ENCODE peak calls at places on chromosomes 5 and 9, in ten cellular contexts. Z, K, Y, G, T, W, D, X, Q and L are unnamed samples.

GRCh38 chr9:133702798-133703570 is 35.2 kb downstream of the SARDH start:
- DNase-seq in Q (no peak), T (no peak), K (no peak), G (no peak), Y (peak), W (peak), Z (no peak), D (no peak), X (no peak), L (no peak)

GRCh38 chr5:167412506-167412905 is 878.9 kb upstream of the WWC1 start:
- DNase-seq in Z (no peak), K (no peak), D (no peak), X (no peak), Q (no peak), Y (no peak), W (no peak), G (no peak), T (no peak), L (no peak)

GRCh38 chr9:111828193-111828592 is 33.5 kb upstream of the SHOC1 start:
- DNase-seq in G (no peak), T (peak), Z (no peak), Y (no peak), D (no peak), X (no peak), K (peak), Q (no peak), W (no peak), L (no peak)

GRCh38 chr5:160155017-160155725 is 35.9 kb upstream of the PWWP2A start:
- DNase-seq in Z (no peak), Y (no peak), G (no peak), Q (peak), W (no peak), X (no peak), T (no peak), D (peak), K (no peak), L (peak)

GRCh38 chr9:69719368-69719767 is 40.4 kb downstream of the PTAR1 start:
- DNase-seq in K (no peak), Q (no peak), X (no peak), D (no peak), Z (no peak), W (no peak), G (no peak), T (no peak), Y (no peak), L (peak)

GRCh38 chr5:177317959-177318377 is 6.3 kb upstream of the MXD3 start:
- DNase-seq in Y (peak), K (peak), G (peak), T (peak), Q (peak), D (peak), Z (peak), W (no peak), X (peak), L (peak)

GRCh38 chr5:65010841-65011240 is 242.1 kb downstream of the CWC27 start:
- DNase-seq in D (no peak), G (no peak), Y (no peak), Z (no peak), W (no peak), Q (peak), X (no peak), T (no peak), K (no peak), L (no peak)

GRCh38 chr5:77869115-77869798 is 93.1 kb upstream of the TBCA start:
- DNase-seq in T (no peak), X (no peak), Z (no peak), K (no peak), Q (no peak), G (no peak), W (no peak), D (no peak), Y (no peak), L (no peak)

GRCh38 chr9:112836394-112836793 is 54.3 kb downstream of the SLC46A2 start:
- DNase-seq in X (no peak), D (no peak), Y (no peak), G (no peak), T (no peak), W (no peak), Q (peak), Z (no peak), K (no peak), L (peak)

GRCh38 chr5:1557114-1557873 is 33.5 kb upstream of the LPCAT1 start:
- DNase-seq in Y (no peak), T (no peak), X (no peak), D (no peak), Z (no peak), G (no peak), Q (peak), W (no peak), K (peak), L (no peak)

GRCh38 chr5:149759986-149760699 is 30.0 kb downstream of the PPARGC1B start:
- DNase-seq in K (no peak), Y (no peak), X (no peak), G (no peak), D (no peak), T (no peak), Z (no peak), Q (no peak), W (no peak), L (no peak)

GRCh38 chr9:5953743-5954707 is 61.4 kb downstream of the RANBP6 start:
- DNase-seq in Z (no peak), Y (no peak), X (no peak), D (peak), G (no peak), T (no peak), Q (no peak), W (no peak), K (no peak), L (peak)

GRCh38 chr9:21324040-21324439 is 11.2 kb downstream of the KLHL9 start:
- DNase-seq in Q (no peak), Y (no peak), K (no peak), G (no peak), X (no peak), T (no peak), Z (no peak), W (no peak), D (no peak), L (no peak)

GRCh38 chr9:127133739-127134167 is 11.3 kb upstream of the ANGPTL2 start:
- DNase-seq in D (peak), W (no peak), G (peak), Z (no peak), X (peak), Y (no peak), Q (no peak), T (no peak), K (no peak), L (peak)

GRCh38 chr5:150081541-150082283 is 4.6 kb downstream of the CSF1R start:
- DNase-seq in W (peak), G (peak), T (no peak), Z (no peak), D (no peak), Y (peak), Q (peak), K (peak), X (no peak), L (peak)

GRCh38 chr9:31388660-31389059 is 995.8 kb upstream of the ACO1 start:
- DNase-seq in T (no peak), K (no peak), G (no peak), W (no peak), Q (no peak), X (no peak), Z (no peak), Y (no peak), D (peak), L (no peak)

GRCh38 chr9:98642661-98643312 is 65.9 kb downstream of the GABBR2 start:
- DNase-seq in W (no peak), G (no peak), Z (no peak), T (no peak), K (no peak), Y (no peak), X (peak), Q (no peak), D (no peak), L (no peak)

GRCh38 chr5:176740702-176741565 is 69.4 kb upstream of the UNC5A start:
- DNase-seq in G (no peak), Q (peak), Z (no peak), X (peak), W (no peak), K (peak), D (no peak), Y (no peak), T (no peak), L (no peak)

GRCh38 chr9:20898885-20899554 is 132.4 kb downstream of the HACD4 start:
- DNase-seq in Q (no peak), Z (no peak), X (no peak), D (peak), T (peak), Y (peak), W (no peak), K (no peak), G (no peak), L (peak)

GRCh38 chr5:174892742-174893141 is 168.4 kb downstream of the MSX2 start:
- DNase-seq in Z (no peak), X (no peak), Y (no peak), D (no peak), G (no peak), K (no peak), W (no peak), Q (no peak), T (no peak), L (no peak)

GRCh38 chr5:38660194-38660668 is 103.8 kb upstream of the LIFR start:
- DNase-seq in K (no peak), G (peak), Q (no peak), T (peak), W (no peak), X (no peak), Y (no peak), Z (no peak), D (no peak), L (peak)

GRCh38 chr5:14453486-14453885 is 128.1 kb upstream of the OTULINL start:
- DNase-seq in D (no peak), K (no peak), T (no peak), X (no peak), G (no peak), Z (no peak), Q (no peak), W (no peak), Y (no peak), L (no peak)

GRCh38 chr5:168844566-168845296 is 265.6 kb upstream of the PANK3 start:
- DNase-seq in D (no peak), W (no peak), X (peak), Z (no peak), Q (no peak), T (no peak), Y (no peak), G (no peak), K (no peak), L (no peak)

GRCh38 chr9:117704024-117704575 is at the start of gene TLR4:
- DNase-seq in X (peak), G (peak), Y (no peak), Z (peak), W (peak), Q (peak), T (peak), K (no peak), D (peak), L (peak)

GRCh38 chr5:179927834-179928233 is 20.1 kb upstream of the TBC1D9B start:
- DNase-seq in Q (no peak), D (no peak), K (no peak), X (no peak), Y (no peak), G (no peak), Z (no peak), W (no peak), T (no peak), L (no peak)

GRCh38 chr9:88531920-88532319 is 3.1 kb upstream of the NXNL2 start:
- DNase-seq in K (no peak), G (no peak), Z (no peak), Y (no peak), D (no peak), Q (no peak), T (no peak), X (no peak), W (no peak), L (no peak)

GRCh38 chr9:88530051-88530450 is 4.9 kb upstream of the NXNL2 start:
- DNase-seq in W (no peak), K (no peak), Q (no peak), X (no peak), Z (no peak), G (no peak), Y (no peak), D (peak), T (no peak), L (no peak)

GRCh38 chr9:88533951-88534455 is 975 bp upstream of the NXNL2 start:
- DNase-seq in Q (peak), W (peak), Y (no peak), K (no peak), Z (peak), T (peak), X (no peak), G (peak), D (peak), L (peak)

GRCh38 chr9:88534456-88535225 is at the start of gene NXNL2:
- DNase-seq in Y (peak), K (no peak), X (no peak), Z (peak), D (peak), Q (peak), W (peak), G (peak), T (peak), L (peak)

DNA sequence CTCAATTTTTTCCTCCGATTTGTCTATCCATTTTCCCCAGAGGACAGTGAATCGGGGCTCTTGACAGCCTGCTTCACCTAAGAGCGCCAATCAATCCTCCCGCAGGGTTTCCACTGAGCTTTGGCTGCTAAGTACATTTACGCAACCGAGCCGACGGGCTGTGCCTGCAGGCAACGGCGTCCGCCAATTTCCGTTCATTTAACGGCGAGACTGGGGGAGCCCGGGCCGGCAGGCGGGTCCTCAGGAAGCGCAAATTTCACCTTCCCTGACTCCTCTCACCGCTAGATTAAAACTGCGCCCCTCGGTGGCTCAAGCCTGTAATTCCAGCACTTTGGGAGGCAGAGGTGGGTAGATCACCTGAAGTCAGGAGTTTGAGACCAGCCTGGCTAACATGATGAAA is 2.7 kb upstream of the NXNL2 start:
- DNase-seq in W (no peak), Z (no peak), Q (no peak), K (no peak), G (no peak), Y (peak), D (peak), X (no peak), T (no peak), L (peak)
- TF ChIP-seq CTCF in W (no peak), Z (no peak), Q (no peak), K (no peak), G (no peak), Y (no peak), D (no peak), X (no peak), T (no peak), L (peak)

DNA sequence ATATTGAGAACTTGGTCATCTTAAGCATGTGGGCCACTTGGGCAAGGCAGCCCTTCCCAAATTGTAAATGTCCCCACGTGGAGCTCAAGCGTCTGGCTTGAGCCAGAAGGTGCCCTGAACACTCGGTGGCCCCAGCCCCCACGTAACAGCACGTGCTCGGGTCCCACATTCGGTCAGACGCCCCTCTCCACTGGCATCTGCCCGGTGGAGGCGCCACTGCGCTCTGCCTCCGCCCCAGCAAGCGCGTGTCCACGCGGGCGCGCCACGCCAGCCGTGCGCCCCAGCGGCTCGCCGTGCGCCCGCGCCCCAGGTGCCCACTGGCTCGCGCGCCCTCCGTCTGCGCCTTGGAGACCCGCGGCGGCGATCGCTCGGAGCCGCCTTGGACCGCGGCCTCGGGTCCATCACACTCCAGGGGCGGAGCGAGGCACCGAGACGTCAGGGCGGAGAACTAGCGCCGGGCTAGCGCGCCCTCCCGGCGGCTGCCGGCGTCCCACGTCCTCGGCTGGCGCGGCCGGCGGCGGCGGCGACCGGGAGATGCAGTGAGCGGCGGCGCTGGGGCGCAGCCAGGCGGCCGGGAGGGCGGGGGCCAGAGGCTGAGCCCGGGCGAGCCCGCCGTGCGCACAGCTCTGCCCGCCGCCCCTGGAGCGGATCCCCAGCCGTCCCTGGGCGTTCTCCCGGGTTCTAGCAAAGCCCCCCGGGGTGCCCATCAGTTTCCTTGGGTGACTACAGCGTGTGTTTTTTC is at the start of gene PALM2AKAP2:
- DNase-seq in Y (no peak), G (peak), K (peak), Z (no peak), W (peak), Q (peak), T (peak), D (peak), X (no peak), L (peak)
- TF ChIP-seq CTCF in Y (no peak), G (no peak), K (no peak), Z (peak), W (no peak), Q (no peak), T (peak), D (peak), X (peak), L (peak)

DNA sequence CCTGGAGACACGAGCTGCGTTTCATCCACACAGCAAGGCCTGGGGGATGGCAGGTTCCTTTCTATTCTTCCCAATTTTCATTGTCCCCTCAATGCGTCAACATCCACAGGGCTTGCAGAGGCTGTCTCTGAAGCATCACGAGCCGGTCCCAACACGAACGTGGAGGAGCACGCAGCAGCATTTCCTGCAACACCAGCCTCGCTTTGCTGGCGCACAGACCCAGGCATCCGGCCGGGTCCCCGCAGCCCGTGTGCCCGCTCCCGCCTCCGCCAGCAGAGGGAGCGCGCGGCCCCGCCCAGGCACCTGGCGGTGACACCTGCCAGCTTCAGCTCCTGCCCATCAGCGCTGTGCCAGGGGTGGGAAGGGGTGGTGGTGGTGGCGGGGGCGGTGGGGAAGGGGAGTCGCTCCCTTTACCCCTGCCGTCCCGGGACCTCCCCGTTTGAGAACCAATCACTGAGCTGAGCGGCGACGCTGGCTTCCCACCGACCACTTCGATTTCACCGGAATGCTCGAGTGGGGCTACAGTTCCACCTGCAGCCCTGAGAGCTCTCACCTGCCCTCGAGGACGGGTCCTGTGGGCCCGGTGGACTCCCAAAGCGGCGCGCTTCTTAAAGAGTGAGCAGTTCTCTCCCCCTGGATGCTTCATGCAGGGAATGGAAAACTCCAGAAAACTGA is 464.5 kb downstream of the ICE1 start:
- DNase-seq in Z (no peak), D (no peak), W (peak), X (no peak), Q (peak), G (peak), Y (peak), T (peak), K (peak), L (peak)
- TF ChIP-seq CTCF in Z (no peak), D (peak), W (peak), X (peak), Q (peak), G (peak), Y (peak), T (peak), K (peak), L (peak)

DNA sequence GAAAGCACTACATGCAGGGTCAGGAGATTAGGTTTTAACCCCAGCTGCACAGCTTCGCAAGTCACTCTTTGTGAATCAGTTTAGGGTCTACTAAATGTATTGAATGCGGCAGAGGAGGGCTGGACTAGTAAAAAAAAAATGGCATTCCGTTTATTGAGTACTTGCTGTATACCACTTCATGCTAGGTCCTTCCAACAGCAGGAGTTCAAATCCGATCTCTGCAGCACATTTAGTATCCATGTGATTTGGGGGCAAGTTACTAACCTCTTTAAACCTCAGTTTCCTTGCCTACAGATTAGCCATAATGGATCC is 204.4 kb downstream of the SNCAIP start:
- DNase-seq in Y (no peak), Z (no peak), K (no peak), G (no peak), D (no peak), W (no peak), T (no peak), X (no peak), Q (no peak), L (no peak)
- TF ChIP-seq CTCF in Y (no peak), Z (no peak), K (no peak), G (no peak), D (no peak), W (no peak), T (no peak), X (no peak), Q (no peak), L (no peak)

GRCh38 chr9:134969401-134969800 is 51.7 kb upstream of the FCN1 start:
- DNase-seq in D (no peak), Z (no peak), Q (no peak), T (no peak), Y (no peak), W (peak), G (no peak), X (no peak), K (no peak), L (no peak)
- TF ChIP-seq CTCF in D (no peak), Z (no peak), Q (no peak), T (no peak), Y (no peak), W (no peak), G (no peak), X (no peak), K (no peak), L (no peak)

GRCh38 chr5:140869555-140869886 is 764 bp downstream of the PCDHA11 start:
- DNase-seq in G (no peak), T (no peak), Z (no peak), Y (no peak), W (no peak), D (peak), X (no peak), Q (no peak), K (no peak), L (no peak)
- TF ChIP-seq CTCF in G (no peak), T (peak), Z (no peak), Y (no peak), W (no peak), D (no peak), X (peak), Q (no peak), K (no peak), L (peak)

GRCh38 chr5:102223542-102224444 is 72.3 kb downstream of the SLCO4C1 start:
- DNase-seq in Q (no peak), Y (no peak), Z (no peak), X (no peak), K (peak), W (no peak), G (no peak), D (peak), T (no peak), L (peak)
- TF ChIP-seq CTCF in Q (peak), Y (peak), Z (peak), X (peak), K (peak), W (peak), G (peak), D (peak), T (peak), L (peak)

GRCh38 chr9:8858250-8859161 is 1058.9 kb upstream of the DMAC1 start:
- DNase-seq in D (no peak), K (no peak), X (peak), Q (peak), Z (no peak), Y (no peak), G (peak), T (no peak), W (no peak), L (peak)

GRCh38 chr9:8857330-8858249 is 1058.0 kb upstream of the DMAC1 start:
- DNase-seq in Z (no peak), D (no peak), Q (peak), T (no peak), W (peak), K (peak), X (peak), Y (peak), G (peak), L (peak)

GRCh38 chr9:8852301-8852864 is 1052.8 kb upstream of the DMAC1 start:
- DNase-seq in W (no peak), G (no peak), Y (no peak), X (no peak), D (no peak), Z (no peak), K (no peak), T (no peak), Q (no peak), L (no peak)

GRCh38 chr9:8856686-8857329 is 1057.2 kb upstream of the DMAC1 start:
- DNase-seq in Y (no peak), X (no peak), K (no peak), Q (no peak), G (no peak), W (no peak), Z (no peak), D (no peak), T (no peak), L (peak)

GRCh38 chr9:8855046-8855445 is 1055.5 kb upstream of the DMAC1 start:
- DNase-seq in T (no peak), K (no peak), Z (no peak), D (peak), Q (no peak), W (no peak), Y (no peak), G (no peak), X (no peak), L (peak)
- TF ChIP-seq CTCF in T (peak), K (no peak), Z (peak), D (no peak), Q (peak), W (no peak), Y (no peak), G (peak), X (peak), L (peak)